ENCODE peak calls at places on chromosomes 1 and 21, in six cellular contexts. One of them, this sample, is unnamed.

GRCh38 chr1:209387271-209387968 is 196.1 kb upstream of the CAMK1G start:
- DNase-seq in adrenal gland: no peak
- DNase-seq in endodermal cell: no peak
- DNase-seq in H1: no peak
- DNase-seq in neural progenitor cell: no peak
- DNase-seq in CD8-positive, alpha-beta T cell: no peak
- DNase-seq in this sample: peak

GRCh38 chr1:44238651-44239050 is 25.4 kb downstream of the DMAP1 start:
- DNase-seq in CD8-positive, alpha-beta T cell: no peak
- DNase-seq in adrenal gland: no peak
- DNase-seq in neural progenitor cell: no peak
- DNase-seq in H1: no peak
- DNase-seq in endodermal cell: no peak
- DNase-seq in this sample: no peak

GRCh38 chr1:3858231-3858981 is 1.1 kb downstream of the DFFB start:
- DNase-seq in neural progenitor cell: peak
- DNase-seq in H1: peak
- DNase-seq in CD8-positive, alpha-beta T cell: no peak
- DNase-seq in adrenal gland: peak
- DNase-seq in endodermal cell: peak
- DNase-seq in this sample: peak

GRCh38 chr21:39843916-39844315 is 23.3 kb upstream of the PCP4 start:
- DNase-seq in CD8-positive, alpha-beta T cell: no peak
- DNase-seq in endodermal cell: no peak
- DNase-seq in H1: no peak
- DNase-seq in neural progenitor cell: no peak
- DNase-seq in adrenal gland: no peak
- DNase-seq in this sample: no peak

GRCh38 chr1:74199504-74199903 is 1.5 kb downstream of the FPGT start:
- DNase-seq in neural progenitor cell: no peak
- DNase-seq in adrenal gland: no peak
- DNase-seq in CD8-positive, alpha-beta T cell: no peak
- DNase-seq in H1: no peak
- DNase-seq in endodermal cell: no peak
- DNase-seq in this sample: no peak

GRCh38 chr1:33140153-33141149 is 41.4 kb downstream of the TRIM62 start:
- DNase-seq in adrenal gland: no peak
- DNase-seq in endodermal cell: peak
- DNase-seq in H1: peak
- DNase-seq in CD8-positive, alpha-beta T cell: no peak
- DNase-seq in neural progenitor cell: peak
- DNase-seq in this sample: peak

GRCh38 chr1:60697204-60697994 is 385.0 kb upstream of the NFIA start:
- DNase-seq in neural progenitor cell: no peak
- DNase-seq in endodermal cell: no peak
- DNase-seq in CD8-positive, alpha-beta T cell: no peak
- DNase-seq in adrenal gland: peak
- DNase-seq in H1: no peak
- DNase-seq in this sample: no peak

GRCh38 chr1:64246294-64246917 is 43.0 kb downstream of the UBE2U start:
- DNase-seq in CD8-positive, alpha-beta T cell: no peak
- DNase-seq in endodermal cell: no peak
- DNase-seq in adrenal gland: no peak
- DNase-seq in H1: no peak
- DNase-seq in neural progenitor cell: peak
- DNase-seq in this sample: peak

GRCh38 chr1:85607126-85607912 is 26.8 kb downstream of the CCN1 start:
- DNase-seq in H1: peak
- DNase-seq in endodermal cell: peak
- DNase-seq in neural progenitor cell: peak
- DNase-seq in adrenal gland: no peak
- DNase-seq in CD8-positive, alpha-beta T cell: no peak
- DNase-seq in this sample: peak

GRCh38 chr1:55382699-55383377 is 167.7 kb upstream of the USP24 start:
- DNase-seq in H1: no peak
- DNase-seq in CD8-positive, alpha-beta T cell: no peak
- DNase-seq in adrenal gland: no peak
- DNase-seq in endodermal cell: no peak
- DNase-seq in neural progenitor cell: no peak
- DNase-seq in this sample: no peak

GRCh38 chr1:23809751-23810171 is 9.2 kb upstream of the GALE start:
- DNase-seq in neural progenitor cell: peak
- DNase-seq in adrenal gland: peak
- DNase-seq in CD8-positive, alpha-beta T cell: peak
- DNase-seq in endodermal cell: peak
- DNase-seq in H1: peak
- DNase-seq in this sample: peak

GRCh38 chr1:88274431-88274830 is 409.6 kb upstream of the PKN2 start:
- DNase-seq in CD8-positive, alpha-beta T cell: no peak
- DNase-seq in endodermal cell: no peak
- DNase-seq in neural progenitor cell: no peak
- DNase-seq in H1: no peak
- DNase-seq in adrenal gland: no peak
- DNase-seq in this sample: no peak

GRCh38 chr1:38784452-38785284 is 74.9 kb downstream of the RRAGC start:
- DNase-seq in CD8-positive, alpha-beta T cell: no peak
- DNase-seq in adrenal gland: no peak
- DNase-seq in endodermal cell: no peak
- DNase-seq in H1: no peak
- DNase-seq in neural progenitor cell: no peak
- DNase-seq in this sample: no peak

GRCh38 chr1:41892211-41892840 is 26.4 kb downstream of the HIVEP3 start:
- DNase-seq in endodermal cell: no peak
- DNase-seq in neural progenitor cell: no peak
- DNase-seq in adrenal gland: no peak
- DNase-seq in H1: no peak
- DNase-seq in CD8-positive, alpha-beta T cell: no peak
- DNase-seq in this sample: no peak

GRCh38 chr1:154714638-154715037 is 106.7 kb upstream of the ADAR start:
- DNase-seq in H1: no peak
- DNase-seq in neural progenitor cell: peak
- DNase-seq in adrenal gland: no peak
- DNase-seq in endodermal cell: no peak
- DNase-seq in CD8-positive, alpha-beta T cell: no peak
- DNase-seq in this sample: peak

GRCh38 chr1:151058682-151059341 is 610 bp downstream of the CDC42SE1 start:
- DNase-seq in H1: peak
- DNase-seq in neural progenitor cell: peak
- DNase-seq in adrenal gland: no peak
- DNase-seq in CD8-positive, alpha-beta T cell: no peak
- DNase-seq in endodermal cell: peak
- DNase-seq in this sample: peak

GRCh38 chr21:39863111-39863510 is 4.1 kb upstream of the PCP4 start:
- DNase-seq in H1: no peak
- DNase-seq in CD8-positive, alpha-beta T cell: no peak
- DNase-seq in neural progenitor cell: no peak
- DNase-seq in endodermal cell: no peak
- DNase-seq in adrenal gland: no peak
- DNase-seq in this sample: no peak

GRCh38 chr21:43693981-43694380 is 24.9 kb upstream of the PDXK start:
- DNase-seq in neural progenitor cell: no peak
- DNase-seq in H1: no peak
- DNase-seq in endodermal cell: no peak
- DNase-seq in CD8-positive, alpha-beta T cell: no peak
- DNase-seq in adrenal gland: no peak
- DNase-seq in this sample: no peak

GRCh38 chr1:202807367-202807925 is 775 bp downstream of the KDM5B start:
- DNase-seq in endodermal cell: peak
- DNase-seq in neural progenitor cell: peak
- DNase-seq in adrenal gland: no peak
- DNase-seq in H1: peak
- DNase-seq in CD8-positive, alpha-beta T cell: no peak
- DNase-seq in this sample: peak

GRCh38 chr1:3237994-3238704 is 169.1 kb downstream of the PRDM16 start:
- DNase-seq in CD8-positive, alpha-beta T cell: no peak
- DNase-seq in endodermal cell: no peak
- DNase-seq in adrenal gland: no peak
- DNase-seq in H1: no peak
- DNase-seq in neural progenitor cell: no peak
- DNase-seq in this sample: no peak

GRCh38 chr1:195218428-195219212 is 1389.6 kb downstream of the KCNT2 start:
- DNase-seq in endodermal cell: peak
- DNase-seq in CD8-positive, alpha-beta T cell: no peak
- DNase-seq in adrenal gland: no peak
- DNase-seq in neural progenitor cell: no peak
- DNase-seq in H1: no peak
- DNase-seq in this sample: no peak

GRCh38 chr1:239899747-239900146 is 191.9 kb upstream of the FMN2 start:
- DNase-seq in neural progenitor cell: no peak
- DNase-seq in endodermal cell: peak
- DNase-seq in CD8-positive, alpha-beta T cell: no peak
- DNase-seq in H1: no peak
- DNase-seq in adrenal gland: no peak
- DNase-seq in this sample: no peak

GRCh38 chr1:46137901-46138300 is 5.5 kb upstream of the PIK3R3 start:
- DNase-seq in adrenal gland: no peak
- DNase-seq in endodermal cell: no peak
- DNase-seq in neural progenitor cell: no peak
- DNase-seq in CD8-positive, alpha-beta T cell: no peak
- DNase-seq in H1: no peak
- DNase-seq in this sample: no peak

GRCh38 chr1:1239624-1240347 is 6.7 kb downstream of the C1QTNF12 start:
- DNase-seq in CD8-positive, alpha-beta T cell: no peak
- DNase-seq in neural progenitor cell: peak
- DNase-seq in adrenal gland: no peak
- DNase-seq in H1: no peak
- DNase-seq in endodermal cell: no peak
- DNase-seq in this sample: no peak

GRCh38 chr1:44652445-44653106 is 21.7 kb downstream of the TMEM53 start:
- DNase-seq in endodermal cell: peak
- DNase-seq in adrenal gland: peak
- DNase-seq in H1: peak
- DNase-seq in CD8-positive, alpha-beta T cell: peak
- DNase-seq in neural progenitor cell: peak
- DNase-seq in this sample: peak

GRCh38 chr1:211420389-211420788 is 71.6 kb downstream of the RD3 start:
- DNase-seq in H1: no peak
- DNase-seq in neural progenitor cell: peak
- DNase-seq in CD8-positive, alpha-beta T cell: no peak
- DNase-seq in adrenal gland: no peak
- DNase-seq in endodermal cell: peak
- DNase-seq in this sample: no peak

GRCh38 chr1:24481098-24481497 is 21.5 kb upstream of the RCAN3 start:
- DNase-seq in adrenal gland: peak
- DNase-seq in H1: no peak
- DNase-seq in endodermal cell: no peak
- DNase-seq in CD8-positive, alpha-beta T cell: no peak
- DNase-seq in neural progenitor cell: no peak
- DNase-seq in this sample: no peak

GRCh38 chr1:165134431-165134830 is 222.1 kb downstream of the LMX1A start:
- DNase-seq in H1: no peak
- DNase-seq in CD8-positive, alpha-beta T cell: no peak
- DNase-seq in endodermal cell: no peak
- DNase-seq in adrenal gland: no peak
- DNase-seq in neural progenitor cell: no peak
- DNase-seq in this sample: no peak

GRCh38 chr1:165124772-165125171 is 231.7 kb downstream of the LMX1A start:
- DNase-seq in neural progenitor cell: no peak
- DNase-seq in adrenal gland: no peak
- DNase-seq in H1: no peak
- DNase-seq in endodermal cell: no peak
- DNase-seq in CD8-positive, alpha-beta T cell: no peak
- DNase-seq in this sample: no peak

DNA sequence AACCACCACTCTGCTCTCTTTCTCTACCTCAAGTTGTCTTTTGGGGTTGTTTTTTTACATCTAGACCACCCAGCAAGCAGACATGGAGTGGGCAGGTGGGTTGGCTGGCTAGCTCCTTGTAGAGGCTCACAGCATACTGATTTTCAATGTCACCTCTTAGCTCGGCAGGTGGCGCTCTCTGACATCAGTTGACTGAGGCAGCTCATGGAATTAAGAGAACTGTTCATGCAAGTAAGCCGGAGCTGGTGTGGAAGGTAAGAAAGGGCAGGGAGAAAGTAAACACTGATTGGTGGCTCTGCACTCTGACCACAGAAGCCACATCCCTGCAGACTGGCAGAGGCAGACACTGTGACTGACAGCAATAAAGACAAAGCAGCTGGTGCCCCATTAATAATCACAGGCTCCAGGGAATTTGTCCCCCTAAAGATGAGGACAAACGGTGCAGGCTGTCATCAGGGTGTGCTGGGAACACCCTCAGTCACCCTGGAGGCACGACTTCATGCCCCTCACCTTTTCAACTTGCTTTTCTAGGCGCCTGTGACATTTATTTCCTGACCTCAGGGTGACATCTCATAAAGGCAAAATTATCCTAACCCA is 226.8 kb downstream of the LMX1A start:
- DNase-seq in CD8-positive, alpha-beta T cell: no peak
- DNase-seq in H1: peak
- DNase-seq in endodermal cell: peak
- DNase-seq in neural progenitor cell: peak
- DNase-seq in adrenal gland: peak
- DNase-seq in this sample: peak
- TF ChIP-seq CTCF in CD8-positive, alpha-beta T cell: no peak
- TF ChIP-seq CTCF in H1: peak
- TF ChIP-seq CTCF in endodermal cell: peak
- TF ChIP-seq CTCF in neural progenitor cell: peak
- TF ChIP-seq CTCF in adrenal gland: no peak
- TF ChIP-seq CTCF in this sample: peak

GRCh38 chr1:198683449-198683848 is 44.6 kb downstream of the PTPRC start:
- DNase-seq in endodermal cell: no peak
- DNase-seq in CD8-positive, alpha-beta T cell: no peak
- DNase-seq in H1: no peak
- DNase-seq in adrenal gland: no peak
- DNase-seq in neural progenitor cell: no peak
- DNase-seq in this sample: no peak
- H3K27ac ChIP-seq in endodermal cell: no peak
- H3K27ac ChIP-seq in CD8-positive, alpha-beta T cell: peak
- H3K27ac ChIP-seq in H1: no peak
- H3K27ac ChIP-seq in adrenal gland: no peak
- H3K27ac ChIP-seq in neural progenitor cell: no peak
- H3K27ac ChIP-seq in this sample: no peak

DNA sequence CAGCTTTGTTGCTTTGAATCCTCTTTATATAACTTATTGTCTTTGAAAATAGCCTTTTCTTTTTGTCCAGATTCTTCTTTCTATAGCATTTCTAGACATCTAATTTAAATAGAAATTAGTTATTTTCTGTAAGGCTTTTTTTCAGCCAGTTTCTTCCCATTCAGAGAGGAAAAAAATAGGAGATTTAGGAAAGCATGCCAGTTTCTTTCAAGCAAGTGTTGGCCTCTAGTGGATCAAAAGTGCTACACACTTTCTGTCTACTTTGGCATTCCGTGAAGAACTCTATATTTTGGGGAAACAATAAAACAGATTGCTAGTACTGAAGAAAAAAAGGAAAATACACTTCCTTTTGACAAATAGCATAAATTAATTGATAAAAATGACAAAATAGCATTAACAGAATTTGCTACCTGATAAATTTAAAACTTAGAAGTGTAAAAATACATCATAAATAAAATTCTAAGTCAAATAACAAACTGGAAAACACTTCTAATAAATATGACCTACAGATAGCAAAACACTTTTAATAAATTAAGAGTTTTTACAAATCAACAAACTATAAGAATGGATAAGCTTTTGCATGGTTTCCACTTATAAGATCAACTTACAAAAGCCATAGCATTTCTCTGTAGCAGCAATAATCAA is 13.1 kb upstream of the EXO1 start:
- DNase-seq in H1: no peak
- DNase-seq in neural progenitor cell: peak
- DNase-seq in endodermal cell: no peak
- DNase-seq in adrenal gland: no peak
- DNase-seq in CD8-positive, alpha-beta T cell: no peak
- DNase-seq in this sample: no peak
- TF ChIP-seq CTCF in H1: peak
- TF ChIP-seq CTCF in neural progenitor cell: peak
- TF ChIP-seq CTCF in endodermal cell: peak
- TF ChIP-seq CTCF in adrenal gland: peak
- TF ChIP-seq CTCF in CD8-positive, alpha-beta T cell: peak
- TF ChIP-seq CTCF in this sample: peak

GRCh38 chr1:224852901-224853568 is 76.4 kb upstream of the DNAH14 start:
- DNase-seq in neural progenitor cell: peak
- DNase-seq in adrenal gland: no peak
- DNase-seq in H1: no peak
- DNase-seq in endodermal cell: no peak
- DNase-seq in CD8-positive, alpha-beta T cell: no peak
- DNase-seq in this sample: peak
- H3K27ac ChIP-seq in neural progenitor cell: no peak
- H3K27ac ChIP-seq in adrenal gland: no peak
- H3K27ac ChIP-seq in H1: no peak
- H3K27ac ChIP-seq in endodermal cell: no peak
- H3K27ac ChIP-seq in CD8-positive, alpha-beta T cell: no peak
- H3K27ac ChIP-seq in this sample: no peak

This sample was measured in RWPE1.